ENCODE peak calls at places on chromosome 12, in eight cellular contexts. Q is stimulated activated CD4-positive, alpha-beta T cell treated with anti-CD3 and anti-CD28 coated beads, Interleukin-1b, Interleukin-23, amount 100 ng/mL, for 24 hours; P is KG1; S is AG10803; R is progenitor cell of endocrine pancreas; X is WTC11; C is HFF-Myc; U is AG04449. B is an unnamed sample.

GRCh38 chr12:59234391-59234790 is 314.1 kb upstream of the LRIG3 start:
- DNase-seq in P (no peak), S (no peak), R (no peak), U (no peak), C (no peak), Q (no peak), X (no peak), B (no peak)

GRCh38 chr12:108734200-108734906 is 3.0 kb upstream of the CORO1C start:
- DNase-seq in R (no peak), X (no peak), S (peak), U (peak), P (no peak), Q (peak), C (peak), B (peak)

GRCh38 chr12:52059582-52060497 is 8.6 kb downstream of the NR4A1 start:
- DNase-seq in U (no peak), P (no peak), C (no peak), S (no peak), Q (no peak), R (no peak), X (no peak), B (peak)

GRCh38 chr12:30730011-30730410 is 24.7 kb downstream of the CAPRIN2 start:
- DNase-seq in U (no peak), P (no peak), X (no peak), Q (no peak), S (no peak), C (no peak), R (no peak), B (no peak)

GRCh38 chr12:29863665-29864064 is 79.9 kb upstream of the TMTC1 start:
- DNase-seq in P (no peak), C (no peak), U (no peak), S (no peak), X (peak), R (no peak), Q (no peak), B (no peak)

GRCh38 chr12:75334384-75335030 is at the start of gene GLIPR1L1:
- DNase-seq in R (peak), U (peak), X (peak), P (peak), S (peak), Q (peak), C (peak), B (peak)

GRCh38 chr12:92745874-92746553 is 43.2 kb downstream of the PLEKHG7 start:
- DNase-seq in Q (no peak), X (no peak), R (no peak), P (no peak), C (peak), S (peak), U (peak), B (peak)

GRCh38 chr12:106684497-106684896 is 90.0 kb upstream of the RIC8B start:
- DNase-seq in P (no peak), Q (no peak), R (no peak), S (no peak), U (no peak), X (no peak), C (no peak), B (no peak)

GRCh38 chr12:131511391-131511802 is 199.5 kb upstream of the SFSWAP start:
- DNase-seq in U (peak), X (no peak), R (no peak), Q (peak), C (no peak), P (peak), S (peak), B (peak)

GRCh38 chr12:12922191-12922616 is 29.8 kb downstream of the GPRC5D start:
- DNase-seq in C (no peak), R (no peak), P (no peak), Q (no peak), X (no peak), S (peak), U (no peak), B (peak)

GRCh38 chr12:113932411-113933196 is 33.5 kb downstream of the RBM19 start:
- DNase-seq in R (no peak), X (no peak), S (peak), Q (no peak), C (no peak), U (no peak), P (no peak), B (peak)

GRCh38 chr12:100186071-100186470 is 14.5 kb upstream of the ACTR6 start:
- DNase-seq in P (no peak), Q (no peak), C (no peak), R (no peak), U (no peak), S (no peak), X (no peak), B (no peak)

GRCh38 chr12:46368684-46369083 is 3.9 kb downstream of the SLC38A2 start:
- DNase-seq in P (no peak), Q (no peak), U (no peak), R (no peak), X (no peak), C (no peak), S (no peak), B (no peak)

GRCh38 chr12:42140901-42141300 is 3.8 kb downstream of the GXYLT1 start:
- DNase-seq in U (no peak), X (no peak), P (no peak), Q (no peak), R (no peak), C (no peak), S (peak), B (peak)

GRCh38 chr12:18140969-18141368 is 51.0 kb upstream of the RERGL start:
- DNase-seq in Q (no peak), P (no peak), R (no peak), C (no peak), X (no peak), U (no peak), S (no peak), B (no peak)

GRCh38 chr12:7989827-7990491 is 42.6 kb upstream of the FOXJ2 start:
- DNase-seq in R (no peak), S (no peak), X (no peak), P (peak), C (no peak), Q (peak), U (no peak), B (no peak)

GRCh38 chr12:101257357-101257756 is 22.5 kb upstream of the UTP20 start:
- DNase-seq in C (no peak), P (no peak), X (no peak), U (no peak), Q (no peak), R (no peak), S (no peak), B (no peak)

GRCh38 chr12:50507930-50508329 is 3.1 kb downstream of the DIP2B start:
- DNase-seq in C (no peak), U (no peak), Q (no peak), X (no peak), P (no peak), S (no peak), R (no peak), B (no peak)